ENCODE peak calls at places on chromosomes 2 and 18, in four cellular contexts. L, Y, I and U are unnamed samples. For H3K9me3, the result is how much of the 10 kb centered on the place peaks cover.

GRCh38 chr2:168948621-168949212 is 47.6 kb downstream of the G6PC2 start:
- DNase-seq in L (no peak), Y (no peak), I (no peak), U (no peak)

GRCh38 chr18:75133721-75134645 is 75.0 kb downstream of the PTGR3 start:
- DNase-seq in L (no peak), Y (no peak), I (no peak), U (no peak)

GRCh38 chr2:229714080-229714735 is at the start of gene DNER:
- DNase-seq in L (no peak), Y (no peak), I (no peak), U (no peak)

GRCh38 chr18:32907215-32907590 is 134.4 kb upstream of the KLHL14 start:
- DNase-seq in L (peak), Y (no peak), I (no peak), U (no peak)

GRCh38 chr2:31297751-31298150 is 63.8 kb downstream of the EHD3 start:
- DNase-seq in L (peak), Y (no peak), I (no peak), U (no peak)

GRCh38 chr2:100200985-100201384 is 58.6 kb upstream of the AFF3 start:
- DNase-seq in L (peak), Y (no peak), I (no peak), U (no peak)

GRCh38 chr18:24726727-24727539 is 266.5 kb downstream of the HRH4 start:
- DNase-seq in L (peak), Y (peak), I (peak), U (no peak)

GRCh38 chr2:120290737-120291136 is 38.1 kb downstream of the RALB start:
- DNase-seq in L (peak), Y (no peak), I (no peak), U (no peak)

GRCh38 chr2:133509777-133510176 is 58.5 kb downstream of the NCKAP5 start:
- DNase-seq in L (no peak), Y (no peak), I (no peak), U (no peak)

GRCh38 chr18:21803495-21803894 is 62.9 kb downstream of the MIB1 start:
- DNase-seq in L (peak), Y (no peak), I (no peak), U (no peak)

GRCh38 chr2:168518555-168519066 is 62.5 kb downstream of the CERS6 start:
- DNase-seq in L (peak), Y (no peak), I (no peak), U (no peak)

GRCh38 chr18:44792456-44793080 is 111.9 kb downstream of the SETBP1 start:
- DNase-seq in L (peak), Y (no peak), I (no peak), U (no peak)

GRCh38 chr18:45841060-45841764 is 15.7 kb downstream of the SIGLEC15 start:
- DNase-seq in L (no peak), Y (no peak), I (no peak), U (no peak)

GRCh38 chr2:11764359-11764758 is 17.9 kb downstream of the LPIN1 start:
- DNase-seq in L (no peak), Y (no peak), I (no peak), U (peak)

GRCh38 chr2:205405194-205405593 is 277.1 kb upstream of the NRP2 start:
- DNase-seq in L (peak), Y (no peak), I (no peak), U (no peak)

GRCh38 chr2:74425523-74425922 is 4.0 kb downstream of the WDR54 start:
- DNase-seq in L (no peak), Y (no peak), I (no peak), U (no peak)

GRCh38 chr2:37319754-37320609 is 4.7 kb downstream of the PRKD3 start:
- DNase-seq in L (no peak), Y (no peak), I (no peak), U (no peak)
- H3K4me3 ChIP-seq in L (no peak), Y (no peak), I (no peak), U (no peak)

GRCh38 chr2:95023222-95023597 is 2.3 kb upstream of the MAL start:
- DNase-seq in L (no peak), Y (no peak), I (no peak), U (no peak)
- TF ChIP-seq CTCF in L (no peak), Y (peak), I (no peak), U (no peak)

DNA sequence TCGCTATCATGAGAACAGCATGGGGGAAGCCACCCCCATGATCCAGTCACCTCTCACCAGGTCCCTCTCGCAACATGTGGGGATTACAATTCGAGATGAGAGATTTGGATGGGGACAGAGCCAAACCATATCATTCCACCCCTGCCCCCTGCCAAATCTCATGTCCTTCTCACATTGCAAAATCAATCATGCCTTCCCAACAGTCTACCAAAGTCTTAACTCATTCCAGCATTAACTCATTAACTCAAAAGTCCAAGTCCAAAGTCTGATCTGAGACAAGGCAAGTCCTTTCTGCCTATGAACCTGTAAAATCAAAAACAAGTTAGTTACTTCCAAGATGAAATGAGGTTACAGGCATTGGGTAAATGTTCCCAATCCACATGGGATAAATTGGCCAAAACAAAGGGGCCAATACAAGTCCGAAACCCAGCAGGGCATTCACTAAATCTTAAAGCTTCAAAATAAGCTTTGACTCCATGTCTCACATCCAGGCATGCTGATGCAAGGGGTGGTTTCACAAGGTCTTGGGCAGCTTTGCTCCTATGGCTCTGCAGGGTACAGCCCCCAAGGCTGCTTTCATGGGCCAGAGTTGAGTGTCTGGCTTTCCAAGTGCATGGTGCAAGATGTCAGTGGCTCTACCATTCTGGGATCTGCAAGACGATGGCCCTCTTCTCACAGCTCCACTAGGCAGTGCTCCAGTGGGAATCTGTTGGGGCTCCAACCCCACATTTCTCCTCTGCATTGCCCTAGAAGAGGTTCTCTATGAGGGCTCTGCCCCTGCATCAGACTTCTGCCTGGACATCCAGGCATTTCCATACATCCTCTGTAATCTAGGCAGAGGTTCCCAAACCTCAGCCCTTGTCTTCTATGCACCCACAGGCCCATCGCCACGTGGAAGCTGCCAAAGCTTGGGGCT is 14.8 kb downstream of the TAF1B start:
- DNase-seq in L (no peak), Y (no peak), I (no peak), U (no peak)
- H3K9me3 ChIP-seq in L (under half), Y (under half), I (under half), U (under half)

GRCh38 chr2:219851801-219852481 is 224.5 kb downstream of the SLC4A3 start:
- DNase-seq in L (peak), Y (no peak), I (peak), U (no peak)
- H3K4me3 ChIP-seq in L (no peak), Y (no peak), I (peak), U (peak)

GRCh38 chr2:212066546-212066945 is 472.1 kb downstream of the ERBB4 start:
- DNase-seq in L (peak), Y (no peak), I (no peak), U (no peak)

GRCh38 chr2:212064318-212064717 is 474.3 kb downstream of the ERBB4 start:
- DNase-seq in L (no peak), Y (no peak), I (no peak), U (no peak)
- TF ChIP-seq CTCF in L (no peak), Y (no peak), I (no peak), U (no peak)

DNA sequence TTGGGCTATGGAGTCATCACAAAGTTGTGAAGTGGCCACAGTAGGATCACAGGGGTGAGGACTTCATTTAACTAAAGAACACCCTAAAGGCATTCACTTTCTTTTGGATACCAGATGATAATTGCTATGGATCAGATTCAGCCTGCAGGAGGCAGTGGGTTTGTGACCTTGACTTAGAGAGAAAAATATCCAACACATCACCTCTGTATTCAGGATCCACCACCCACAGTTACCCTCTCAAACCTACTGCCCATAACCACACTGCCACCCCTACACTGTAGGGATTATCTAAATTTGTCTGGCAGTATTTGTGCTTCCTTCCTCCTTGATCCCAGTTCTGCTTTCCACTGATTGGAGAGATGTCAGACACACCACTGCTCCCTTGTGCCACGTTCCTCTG is 269.4 kb downstream of the MYCN start:
- DNase-seq in L (no peak), Y (no peak), I (no peak), U (no peak)
- H3K9me3 ChIP-seq in L (under half), Y (under half), I (under half), U (under half)

DNA sequence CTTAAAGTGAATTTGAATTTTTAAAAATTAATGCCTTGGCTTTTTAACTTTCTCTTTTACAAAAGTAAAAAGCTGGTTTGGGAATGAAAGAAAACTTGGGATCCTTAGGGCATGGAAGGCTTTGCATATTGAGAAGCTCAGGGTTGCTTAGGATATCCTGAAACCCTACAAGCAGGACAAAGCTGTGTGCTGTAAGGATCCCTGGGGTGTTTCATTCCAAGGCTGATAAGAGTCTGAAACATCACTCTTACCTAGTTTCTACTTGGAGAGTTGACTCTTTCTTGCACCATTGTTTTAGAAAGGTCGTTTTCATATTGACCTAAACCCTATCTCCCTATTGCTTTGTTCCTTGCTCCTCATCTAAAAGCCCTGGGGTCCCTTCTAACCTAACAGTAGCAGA is 325.9 kb upstream of the NT5C1B start:
- DNase-seq in L (no peak), Y (no peak), I (no peak), U (no peak)
- H3K4me3 ChIP-seq in L (no peak), Y (no peak), I (no peak), U (no peak)

DNA sequence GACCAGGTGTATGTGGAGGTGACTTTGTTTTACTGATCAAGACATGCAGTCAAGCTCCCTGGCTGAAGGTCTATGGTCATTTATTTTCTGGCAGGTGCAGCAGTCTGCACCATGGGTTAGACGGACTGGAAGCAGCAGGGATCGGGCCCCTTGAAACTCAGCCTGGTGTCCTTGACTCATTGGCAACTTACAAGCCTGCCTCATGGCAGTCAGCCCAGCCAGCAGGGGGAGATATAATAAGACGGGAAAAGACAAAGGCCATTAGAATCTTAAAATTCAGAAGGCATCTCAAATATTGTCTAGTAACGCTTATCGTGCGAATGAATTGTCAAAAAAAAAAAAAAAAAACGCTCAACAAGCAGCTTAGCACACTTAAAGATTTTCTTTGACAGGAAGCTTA is 308.2 kb downstream of the EN1 start:
- DNase-seq in L (peak), Y (no peak), I (peak), U (no peak)
- TF ChIP-seq CTCF in L (peak), Y (no peak), I (no peak), U (no peak)

GRCh38 chr2:150188801-150189200 is 298.7 kb downstream of the RND3 start:
- DNase-seq in L (no peak), Y (no peak), I (no peak), U (no peak)
- H3K9me3 ChIP-seq in L (under half), Y (under half), I (under half), U (under half)

GRCh38 chr18:23178201-23178600 is 42.9 kb downstream of the CABLES1 start:
- DNase-seq in L (no peak), Y (no peak), I (no peak), U (no peak)

GRCh38 chr18:23179416-23179815 is 44.1 kb downstream of the CABLES1 start:
- DNase-seq in L (no peak), Y (no peak), I (no peak), U (no peak)

GRCh38 chr18:23176701-23177432 is 41.6 kb downstream of the CABLES1 start:
- DNase-seq in L (no peak), Y (no peak), I (no peak), U (no peak)

GRCh38 chr18:23177433-23178072 is 42.3 kb downstream of the CABLES1 start:
- DNase-seq in L (no peak), Y (no peak), I (no peak), U (no peak)

GRCh38 chr18:23178661-23179081 is 43.4 kb downstream of the CABLES1 start:
- DNase-seq in L (no peak), Y (no peak), I (no peak), U (no peak)
- H3K4me3 ChIP-seq in L (no peak), Y (no peak), I (no peak), U (no peak)